ENCODE peak calls at places on chromosomes 2 and 18, in four cellular contexts. B, T, Z and O are unnamed samples.

GRCh38 chr2:218812861-218813260 is 18.7 kb downstream of the PRKAG3 start:
- DNase-seq in B (no peak), T (no peak), Z (no peak), O (no peak)

GRCh38 chr2:74002515-74003391 is 18.0 kb downstream of the TET3 start:
- DNase-seq in T (peak), B (no peak), Z (peak), O (peak)

GRCh38 chr18:34122724-34123334 is 101.9 kb downstream of the NOL4 start:
- DNase-seq in Z (peak), B (peak), T (peak), O (peak)

GRCh38 chr2:183078163-183078466 is 432 bp upstream of the DUSP19 start:
- DNase-seq in T (no peak), Z (no peak), B (peak), O (no peak)

GRCh38 chr2:54658548-54659207 is 64.8 kb upstream of the EML6 start:
- DNase-seq in Z (no peak), B (no peak), T (no peak), O (no peak)

GRCh38 chr2:233982421-233983121 is 65.4 kb downstream of the TRPM8 start:
- DNase-seq in B (no peak), Z (peak), T (no peak), O (no peak)

GRCh38 chr2:37132914-37133313 is 23.9 kb downstream of the EIF2AK2 start:
- DNase-seq in Z (no peak), T (no peak), B (no peak), O (no peak)

GRCh38 chr18:36662000-36662399 is 166.8 kb downstream of the TPGS2 start:
- DNase-seq in B (no peak), Z (no peak), T (no peak), O (peak)

GRCh38 chr2:108809936-108810335 is 23.4 kb downstream of the CCDC138 start:
- DNase-seq in Z (no peak), T (no peak), B (no peak), O (no peak)

GRCh38 chr2:173205375-173205774 is 129.7 kb downstream of the MAP3K20 start:
- DNase-seq in Z (no peak), T (no peak), B (no peak), O (no peak)

DNA sequence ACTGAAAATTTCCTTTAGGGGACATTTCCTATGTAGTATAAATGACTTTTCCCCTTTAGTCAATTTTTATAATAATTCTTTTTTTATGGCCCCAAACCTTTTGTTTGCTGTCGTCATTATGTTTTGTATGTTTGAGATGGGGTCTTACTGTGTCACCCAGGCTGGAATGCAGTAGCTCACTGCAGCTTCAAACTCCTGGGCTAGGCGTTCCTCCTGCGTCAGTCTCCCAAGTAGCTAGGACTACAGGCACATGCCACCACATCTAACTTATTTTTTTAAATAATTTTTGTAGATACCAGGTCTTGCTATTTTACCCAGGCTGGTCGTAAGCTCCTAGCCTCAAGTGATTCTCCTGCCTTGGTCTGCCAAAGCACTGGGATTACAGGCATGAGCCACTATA is 30.8 kb upstream of the GALM start:
- DNase-seq in Z (no peak), T (no peak), B (no peak), O (no peak)
- TF ChIP-seq HMGXB4 in Z (no peak), T (no peak), B (no peak), O (no peak)

GRCh38 chr2:10792001-10792400 is 20.6 kb downstream of the PDIA6 start:
- DNase-seq in Z (no peak), B (no peak), T (no peak), O (no peak)
- TF ChIP-seq HMGXB4 in Z (no peak), B (no peak), T (no peak), O (no peak)

GRCh38 chr2:85111819-85112281 is 21.3 kb upstream of the TCF7L1 start:
- DNase-seq in Z (no peak), B (no peak), T (no peak), O (no peak)

GRCh38 chr2:85110991-85111560 is 22.1 kb upstream of the TCF7L1 start:
- DNase-seq in T (no peak), Z (no peak), B (no peak), O (no peak)

GRCh38 chr2:85104228-85104627 is 29.0 kb upstream of the TCF7L1 start:
- DNase-seq in B (no peak), Z (no peak), T (no peak), O (no peak)

DNA sequence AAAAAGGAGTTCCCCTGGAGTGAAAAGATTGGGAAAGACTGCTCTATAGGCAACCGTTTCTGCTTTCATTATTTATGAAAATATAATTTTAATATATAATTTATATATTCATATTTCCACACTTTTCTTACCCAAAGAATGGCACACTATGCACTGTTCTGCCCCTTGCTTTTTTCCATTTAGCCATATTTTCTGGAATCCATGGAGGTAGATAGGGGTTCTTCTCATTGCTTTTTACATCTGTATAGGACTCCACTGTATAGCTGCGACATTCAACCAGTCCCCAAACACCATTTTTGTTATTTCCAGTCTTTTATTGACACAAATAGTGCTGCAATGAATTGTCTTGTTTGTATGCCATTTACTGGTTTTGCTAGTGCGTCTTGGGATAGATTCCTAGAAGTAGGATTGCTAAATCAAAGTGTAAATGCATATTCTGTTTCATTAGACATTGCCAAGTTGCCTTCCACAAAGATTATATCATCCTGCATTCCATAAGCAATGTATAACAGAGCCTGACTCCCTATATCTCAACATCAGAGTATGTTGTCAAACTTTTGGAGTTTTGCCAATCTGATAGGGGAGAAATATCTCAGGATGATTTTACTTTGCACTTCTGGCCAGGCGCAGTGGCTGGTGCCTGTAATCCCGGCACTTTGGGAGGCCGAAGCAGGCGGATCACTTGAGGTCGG is 26.6 kb upstream of the TCF7L1 start:
- DNase-seq in T (no peak), Z (no peak), B (no peak), O (no peak)
- TF ChIP-seq HMGXB4 in T (no peak), Z (no peak), B (no peak), O (no peak)

GRCh38 chr2:71000780-71001591 is 6.3 kb upstream of the TEX261 start:
- DNase-seq in Z (peak), T (peak), B (peak), O (peak)
- TF ChIP-seq HMGXB4 in Z (peak), T (no peak), B (no peak), O (no peak)

GRCh38 chr2:197368412-197368811 is 57.8 kb upstream of the ANKRD44 start:
- DNase-seq in T (no peak), Z (no peak), B (no peak), O (no peak)

GRCh38 chr2:197369228-197369945 is 58.8 kb upstream of the ANKRD44 start:
- DNase-seq in B (no peak), T (no peak), Z (no peak), O (no peak)

GRCh38 chr2:197377670-197378069 is 57.2 kb downstream of the SF3B1 start:
- DNase-seq in Z (no peak), T (no peak), B (no peak), O (no peak)

GRCh38 chr2:197369946-197370325 is 59.4 kb upstream of the ANKRD44 start:
- DNase-seq in Z (no peak), T (no peak), B (no peak), O (no peak)

DNA sequence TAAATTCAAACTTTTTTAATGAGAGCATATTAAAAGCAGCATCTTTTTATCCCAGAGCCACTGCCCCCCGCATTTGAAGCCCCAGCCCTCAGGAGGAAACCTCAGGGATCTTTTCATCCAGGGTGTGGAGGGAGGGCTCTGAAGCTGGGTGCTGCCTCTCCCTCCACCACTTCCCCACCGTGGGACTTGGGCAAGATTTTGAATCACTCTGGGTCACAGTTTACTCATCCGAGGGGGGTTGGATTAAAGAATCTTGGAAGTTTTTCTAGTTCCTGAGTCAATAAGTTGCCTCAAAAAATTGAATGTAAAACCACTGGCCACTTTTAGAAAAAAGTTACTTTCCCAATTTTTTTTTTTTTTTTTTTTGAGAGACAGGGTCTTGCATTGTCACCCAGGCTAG is 62.0 kb upstream of the ANKRD44 start:
- DNase-seq in T (no peak), Z (no peak), B (no peak), O (no peak)
- TF ChIP-seq HMGXB4 in T (no peak), Z (no peak), B (no peak), O (no peak)